ENCODE peak calls at places on chromosomes 4 and X, in seven cellular contexts. F is naive B cell; T is ACHN; Y is progenitor cell of endocrine pancreas; E is naive thymus-derived CD4-positive, alpha-beta T cell; O is GM12865; K is stimulated activated CD4-positive, alpha-beta T cell treated with anti-CD3 and anti-CD28 coated beads, Interleukin-1b, Interleukin-23, amount 100 ng/mL, for 24 hours. N is an unnamed sample.

GRCh38 chrX:10656214-10656613 is 35.8 kb upstream of the MID1 start:
- DNase-seq in F (no peak), T (no peak), Y (no peak), E (no peak), O (no peak), K (no peak), N (no peak)

GRCh38 chr4:119046263-119046662 is 89.4 kb upstream of the MYOZ2 start:
- DNase-seq in F (no peak), T (no peak), Y (no peak), E (no peak), O (no peak), K (no peak), N (no peak)

GRCh38 chr4:1576961-1577814 is 106.9 kb downstream of the FAM53A start:
- DNase-seq in F (no peak), T (no peak), Y (no peak), E (no peak), O (no peak), K (no peak), N (no peak)

GRCh38 chr4:3827616-3828492 is 61.7 kb downstream of the ADRA2C start:
- DNase-seq in F (no peak), T (no peak), Y (no peak), E (no peak), O (no peak), K (no peak), N (no peak)

GRCh38 chr4:12716896-12717295 is 767.2 kb downstream of the RAB28 start:
- DNase-seq in F (no peak), T (no peak), Y (no peak), E (no peak), O (no peak), K (no peak), N (no peak)

GRCh38 chr4:121728798-121729226 is 32.0 kb upstream of the ANXA5 start:
- DNase-seq in F (no peak), T (peak), Y (no peak), E (no peak), O (no peak), K (no peak), N (no peak)

GRCh38 chr4:2366252-2367192 is 51.9 kb downstream of the ZFYVE28 start:
- DNase-seq in F (no peak), T (no peak), Y (no peak), E (no peak), O (no peak), K (no peak), N (no peak)

GRCh38 chr4:124936427-124936826 is 223.9 kb upstream of the ANKRD50 start:
- DNase-seq in F (no peak), T (no peak), Y (no peak), E (no peak), O (no peak), K (no peak), N (no peak)

GRCh38 chr4:158236304-158237030 is 26.2 kb downstream of the TMEM144 start:
- DNase-seq in F (no peak), T (no peak), Y (no peak), E (no peak), O (no peak), K (no peak), N (no peak)

GRCh38 chr4:94892051-94892450 is 134.3 kb downstream of the BMPR1B start:
- DNase-seq in F (no peak), T (peak), Y (no peak), E (no peak), O (no peak), K (no peak), N (no peak)